ENCODE peak calls at places on chromosome 2, in nine cellular contexts. One of them, this sample, is unnamed.
A peak's percentile ranks its signal among the peaks of the same experiment; 100 is the strongest.

GRCh38 chr2:36433311-36434217 is 78.0 kb downstream of the CRIM1 start:
- DNase-seq in KBM-7: no peak
- DNase-seq in effector CD4-positive, alpha-beta T cell: no peak
- DNase-seq in amniotic stem cell: peak; percentile 49
- DNase-seq in colonic mucosa: peak; percentile 42
- DNase-seq in caudate nucleus: no peak
- DNase-seq in GM23248: peak; percentile 80
- DNase-seq in CD4-positive, alpha-beta T cell: no peak
- DNase-seq in activated naive CD4-positive, alpha-beta T cell treated with anti-CD3 and anti-CD28 coated beads for 36 hours: no peak
- DNase-seq in this sample: no peak

GRCh38 chr2:219692521-219692920 is 65.1 kb downstream of the SLC4A3 start:
- DNase-seq in KBM-7: no peak
- DNase-seq in effector CD4-positive, alpha-beta T cell: no peak
- DNase-seq in amniotic stem cell: no peak
- DNase-seq in colonic mucosa: no peak
- DNase-seq in caudate nucleus: no peak
- DNase-seq in GM23248: no peak
- DNase-seq in CD4-positive, alpha-beta T cell: no peak
- DNase-seq in activated naive CD4-positive, alpha-beta T cell treated with anti-CD3 and anti-CD28 coated beads for 36 hours: no peak
- DNase-seq in this sample: no peak

GRCh38 chr2:25286025-25286400 is 55.7 kb downstream of the DNMT3A start:
- DNase-seq in KBM-7: peak; percentile 73
- DNase-seq in effector CD4-positive, alpha-beta T cell: peak; percentile 64
- DNase-seq in amniotic stem cell: no peak
- DNase-seq in colonic mucosa: peak; percentile 39
- DNase-seq in caudate nucleus: no peak
- DNase-seq in GM23248: no peak
- DNase-seq in CD4-positive, alpha-beta T cell: peak; percentile 59
- DNase-seq in activated naive CD4-positive, alpha-beta T cell treated with anti-CD3 and anti-CD28 coated beads for 36 hours: peak; percentile 86
- DNase-seq in this sample: peak; percentile 46

GRCh38 chr2:134371041-134371440 is 117.2 kb downstream of the MGAT5 start:
- DNase-seq in KBM-7: no peak
- DNase-seq in effector CD4-positive, alpha-beta T cell: no peak
- DNase-seq in amniotic stem cell: no peak
- DNase-seq in colonic mucosa: no peak
- DNase-seq in caudate nucleus: no peak
- DNase-seq in GM23248: peak; percentile 60
- DNase-seq in CD4-positive, alpha-beta T cell: no peak
- DNase-seq in activated naive CD4-positive, alpha-beta T cell treated with anti-CD3 and anti-CD28 coated beads for 36 hours: no peak
- DNase-seq in this sample: no peak

GRCh38 chr2:183193904-183194303 is 69.7 kb downstream of the NUP35 start:
- DNase-seq in KBM-7: no peak
- DNase-seq in effector CD4-positive, alpha-beta T cell: no peak
- DNase-seq in amniotic stem cell: no peak
- DNase-seq in colonic mucosa: no peak
- DNase-seq in caudate nucleus: no peak
- DNase-seq in GM23248: no peak
- DNase-seq in CD4-positive, alpha-beta T cell: no peak
- DNase-seq in activated naive CD4-positive, alpha-beta T cell treated with anti-CD3 and anti-CD28 coated beads for 36 hours: no peak
- DNase-seq in this sample: no peak

GRCh38 chr2:219104107-219105050 is 43.7 kb upstream of the IHH start:
- DNase-seq in KBM-7: peak; percentile 51
- DNase-seq in effector CD4-positive, alpha-beta T cell: no peak
- DNase-seq in amniotic stem cell: no peak
- DNase-seq in colonic mucosa: no peak
- DNase-seq in caudate nucleus: no peak
- DNase-seq in GM23248: peak; percentile 53
- DNase-seq in CD4-positive, alpha-beta T cell: no peak
- DNase-seq in activated naive CD4-positive, alpha-beta T cell treated with anti-CD3 and anti-CD28 coated beads for 36 hours: peak; percentile 45
- DNase-seq in this sample: no peak

GRCh38 chr2:118974103-118974911 is 32.3 kb downstream of the MARCO start:
- DNase-seq in KBM-7: no peak
- DNase-seq in effector CD4-positive, alpha-beta T cell: no peak
- DNase-seq in amniotic stem cell: no peak
- DNase-seq in colonic mucosa: no peak
- DNase-seq in caudate nucleus: no peak
- DNase-seq in GM23248: peak; percentile 96
- DNase-seq in CD4-positive, alpha-beta T cell: no peak
- DNase-seq in activated naive CD4-positive, alpha-beta T cell treated with anti-CD3 and anti-CD28 coated beads for 36 hours: no peak
- DNase-seq in this sample: no peak

GRCh38 chr2:29530281-29530680 is 391.1 kb downstream of the ALK start:
- DNase-seq in KBM-7: no peak
- DNase-seq in effector CD4-positive, alpha-beta T cell: no peak
- DNase-seq in amniotic stem cell: no peak
- DNase-seq in colonic mucosa: no peak
- DNase-seq in caudate nucleus: no peak
- DNase-seq in GM23248: peak; percentile 17
- DNase-seq in CD4-positive, alpha-beta T cell: no peak
- DNase-seq in activated naive CD4-positive, alpha-beta T cell treated with anti-CD3 and anti-CD28 coated beads for 36 hours: no peak
- DNase-seq in this sample: no peak

GRCh38 chr2:47640356-47640755 is 142.6 kb upstream of the MSH6 start:
- DNase-seq in KBM-7: no peak
- DNase-seq in effector CD4-positive, alpha-beta T cell: no peak
- DNase-seq in amniotic stem cell: no peak
- DNase-seq in colonic mucosa: no peak
- DNase-seq in caudate nucleus: no peak
- DNase-seq in GM23248: no peak
- DNase-seq in CD4-positive, alpha-beta T cell: no peak
- DNase-seq in activated naive CD4-positive, alpha-beta T cell treated with anti-CD3 and anti-CD28 coated beads for 36 hours: no peak
- DNase-seq in this sample: no peak

GRCh38 chr2:60839126-60839813 is 42.1 kb upstream of the REL start:
- DNase-seq in KBM-7: no peak
- DNase-seq in effector CD4-positive, alpha-beta T cell: no peak
- DNase-seq in amniotic stem cell: no peak
- DNase-seq in colonic mucosa: no peak
- DNase-seq in caudate nucleus: no peak
- DNase-seq in GM23248: no peak
- DNase-seq in CD4-positive, alpha-beta T cell: no peak
- DNase-seq in activated naive CD4-positive, alpha-beta T cell treated with anti-CD3 and anti-CD28 coated beads for 36 hours: no peak
- DNase-seq in this sample: no peak

This sample was measured in T-helper 22 cell.